ENCODE peak calls at places on chromosomes 3 and 15, in ten cellular contexts. Y is GM20000; B is ELR; A is SK-N-DZ; M is CD4-positive, CD25-positive, alpha-beta regulatory T cell; D is GM10248; U is Calu3; X is NCI-H1105; O is NCI-H1436; E is NCI-H2081. F is an unnamed sample.

GRCh38 chr3:71102111-71103039 is 481.2 kb downstream of the FOXP1 start:
- DNase-seq in Y (no peak), B (peak), A (no peak), M (no peak), D (no peak), U (no peak), X (no peak), O (no peak), E (peak), F (peak)

GRCh38 chr3:47860206-47860605 is 57.3 kb downstream of the DHX30 start:
- DNase-seq in Y (no peak), B (no peak), A (no peak), M (no peak), D (no peak), U (no peak), X (no peak), O (no peak), E (no peak), F (no peak)

GRCh38 chr15:74140445-74140761 is 10.0 kb downstream of the ISLR2 start:
- DNase-seq in Y (no peak), B (no peak), A (no peak), M (no peak), D (no peak), U (no peak), X (no peak), O (no peak), E (no peak), F (no peak)

GRCh38 chr15:65533057-65533752 is 2.9 kb downstream of the HACD3 start:
- DNase-seq in Y (no peak), B (peak), A (no peak), M (no peak), D (no peak), U (no peak), X (no peak), O (no peak), E (no peak), F (no peak)

GRCh38 chr3:140931016-140931454 is 10.6 kb upstream of the SLC25A36 start:
- DNase-seq in Y (no peak), B (peak), A (no peak), M (no peak), D (no peak), U (no peak), X (no peak), O (no peak), E (no peak), F (no peak)

GRCh38 chr3:12193485-12194165 is 34.9 kb upstream of the TIMP4 start:
- DNase-seq in Y (peak), B (peak), A (no peak), M (no peak), D (peak), U (peak), X (no peak), O (no peak), E (no peak), F (no peak)

GRCh38 chr3:6542795-6543194 is 318.1 kb upstream of the GRM7 start:
- DNase-seq in Y (no peak), B (no peak), A (no peak), M (no peak), D (no peak), U (no peak), X (no peak), O (no peak), E (no peak), F (no peak)

GRCh38 chr15:59369597-59369996 is 3.1 kb downstream of the MYO1E start:
- DNase-seq in Y (peak), B (peak), A (no peak), M (no peak), D (no peak), U (no peak), X (no peak), O (no peak), E (no peak), F (no peak)

GRCh38 chr15:78938608-78939488 is 6.0 kb downstream of the CTSH start:
- DNase-seq in Y (peak), B (no peak), A (no peak), M (no peak), D (peak), U (no peak), X (no peak), O (no peak), E (no peak), F (no peak)